ENCODE peak calls at places on chromosomes 12 and 14, in six cellular contexts. O, S, I, T, P and C are unnamed samples.
A peak's percentile ranks its signal among the peaks of the same experiment; 100 is the strongest.

GRCh38 chr14:74302160-74302628 is 540 bp downstream of the ABCD4 start:
- DNase-seq in S (no peak), I (no peak), P (no peak), O (peak; percentile 54), T (peak; percentile 34), C (peak; percentile 71)

GRCh38 chr12:113424915-113425823 is 3.0 kb downstream of the SDSL start:
- DNase-seq in O (peak; percentile 60), I (peak; percentile 96), T (peak; percentile 69), S (peak; percentile 78), P (peak; percentile 74), C (peak; percentile 58)

GRCh38 chr14:68191567-68192321 is 372.2 kb downstream of the RAD51B start:
- DNase-seq in I (no peak), T (no peak), O (peak; percentile 47), P (no peak), S (no peak), C (peak; percentile 99)

GRCh38 chr12:132216354-132216987 is 72.2 kb downstream of the NOC4L start:
- DNase-seq in P (no peak), T (no peak), S (no peak), O (no peak), I (no peak), C (no peak)

GRCh38 chr12:124369055-124369900 is 74.4 kb downstream of the RFLNA start:
- DNase-seq in P (no peak), S (no peak), O (peak; percentile 96), T (no peak), I (no peak), C (peak; percentile 97)

GRCh38 chr12:1613860-1614259 is 15.2 kb upstream of the WNT5B start:
- DNase-seq in S (no peak), I (no peak), T (no peak), P (no peak), O (no peak), C (no peak)

GRCh38 chr14:36271939-36272907 is 48.2 kb downstream of the MBIP start:
- DNase-seq in S (no peak), T (no peak), I (no peak), P (peak; percentile 13), O (peak; percentile 7), C (no peak)

GRCh38 chr12:112536367-112536730 is 117.6 kb downstream of the PTPN11 start:
- DNase-seq in O (no peak), I (no peak), P (no peak), T (no peak), S (no peak), C (no peak)

GRCh38 chr14:27995688-27996087 is 770.9 kb upstream of the FOXG1 start:
- DNase-seq in I (no peak), P (no peak), O (no peak), S (no peak), T (no peak), C (no peak)